ENCODE peak calls at places on chromosomes 16 and 17, in nine cellular contexts. One of them, this sample, is unnamed.

GRCh38 chr17:69423450-69423849 is 9.0 kb downstream of the MAP2K6 start:
- DNase-seq in heart left ventricle: no peak
- DNase-seq in astrocyte: no peak
- DNase-seq in neural crest cell: no peak
- DNase-seq in mucosa of descending colon: no peak
- DNase-seq in cardiac muscle cell: no peak
- DNase-seq in AG10803: no peak
- DNase-seq in A549: no peak
- DNase-seq in MM.1S: no peak
- DNase-seq in this sample: no peak

GRCh38 chr17:50469005-50469605 is 425 bp upstream of the CHAD start:
- DNase-seq in A549: no peak
- DNase-seq in AG10803: no peak
- DNase-seq in cardiac muscle cell: no peak
- DNase-seq in neural crest cell: no peak
- DNase-seq in heart left ventricle: no peak
- DNase-seq in astrocyte: no peak
- DNase-seq in MM.1S: no peak
- DNase-seq in mucosa of descending colon: peak; percentile 57
- DNase-seq in this sample: no peak

GRCh38 chr17:59964455-59965328 is at the start of gene RNFT1:
- DNase-seq in astrocyte: peak; percentile 60
- DNase-seq in A549: peak; percentile 84
- DNase-seq in heart left ventricle: peak; percentile 95
- DNase-seq in AG10803: peak; percentile 75
- DNase-seq in neural crest cell: peak; percentile 83
- DNase-seq in cardiac muscle cell: peak; percentile 95
- DNase-seq in mucosa of descending colon: peak; percentile 92
- DNase-seq in MM.1S: peak; percentile 88
- DNase-seq in this sample: peak; percentile 93

GRCh38 chr16:68737046-68737729 is at the start of gene CDH1:
- DNase-seq in cardiac muscle cell: peak; percentile 44
- DNase-seq in astrocyte: no peak
- DNase-seq in neural crest cell: no peak
- DNase-seq in heart left ventricle: no peak
- DNase-seq in mucosa of descending colon: peak; percentile 96
- DNase-seq in AG10803: no peak
- DNase-seq in A549: no peak
- DNase-seq in MM.1S: no peak
- DNase-seq in this sample: peak; percentile 65

GRCh38 chr16:11481987-11482386 is 104.7 kb downstream of the LITAF start:
- DNase-seq in heart left ventricle: no peak
- DNase-seq in AG10803: peak; percentile 25
- DNase-seq in astrocyte: no peak
- DNase-seq in neural crest cell: no peak
- DNase-seq in cardiac muscle cell: no peak
- DNase-seq in mucosa of descending colon: no peak
- DNase-seq in A549: no peak
- DNase-seq in MM.1S: no peak
- DNase-seq in this sample: no peak

GRCh38 chr17:61442878-61443474 is 9.2 kb upstream of the TBX4 start:
- DNase-seq in AG10803: no peak
- DNase-seq in astrocyte: no peak
- DNase-seq in mucosa of descending colon: no peak
- DNase-seq in MM.1S: no peak
- DNase-seq in cardiac muscle cell: no peak
- DNase-seq in heart left ventricle: no peak
- DNase-seq in A549: no peak
- DNase-seq in neural crest cell: no peak
- DNase-seq in this sample: no peak

GRCh38 chr16:61263400-61263799 is 772.8 kb downstream of the CDH8 start:
- DNase-seq in cardiac muscle cell: no peak
- DNase-seq in MM.1S: no peak
- DNase-seq in AG10803: no peak
- DNase-seq in astrocyte: no peak
- DNase-seq in heart left ventricle: no peak
- DNase-seq in mucosa of descending colon: no peak
- DNase-seq in A549: no peak
- DNase-seq in neural crest cell: no peak
- DNase-seq in this sample: no peak

GRCh38 chr16:695355-696089 is 5.3 kb upstream of the WDR24 start:
- DNase-seq in mucosa of descending colon: peak; percentile 93
- DNase-seq in MM.1S: no peak
- DNase-seq in heart left ventricle: no peak
- DNase-seq in cardiac muscle cell: peak; percentile 28
- DNase-seq in astrocyte: no peak
- DNase-seq in neural crest cell: no peak
- DNase-seq in AG10803: no peak
- DNase-seq in A549: peak; percentile 78
- DNase-seq in this sample: peak; percentile 88

GRCh38 chr16:1823821-1824220 is 2.8 kb downstream of the HAGH start:
- DNase-seq in mucosa of descending colon: no peak
- DNase-seq in AG10803: peak; percentile 20
- DNase-seq in A549: peak; percentile 70
- DNase-seq in cardiac muscle cell: peak; percentile 58
- DNase-seq in heart left ventricle: no peak
- DNase-seq in astrocyte: peak; percentile 34
- DNase-seq in MM.1S: peak; percentile 65
- DNase-seq in neural crest cell: no peak
- DNase-seq in this sample: peak; percentile 54

GRCh38 chr17:60066576-60066975 is 12.1 kb downstream of the HEATR6 start:
- DNase-seq in neural crest cell: no peak
- DNase-seq in A549: no peak
- DNase-seq in cardiac muscle cell: no peak
- DNase-seq in AG10803: no peak
- DNase-seq in mucosa of descending colon: no peak
- DNase-seq in MM.1S: no peak
- DNase-seq in astrocyte: no peak
- DNase-seq in heart left ventricle: no peak
- DNase-seq in this sample: no peak

GRCh38 chr16:11367483-11367906 is 22.2 kb downstream of the RMI2 start:
- DNase-seq in heart left ventricle: no peak
- DNase-seq in MM.1S: no peak
- DNase-seq in A549: no peak
- DNase-seq in astrocyte: no peak
- DNase-seq in AG10803: no peak
- DNase-seq in cardiac muscle cell: no peak
- DNase-seq in neural crest cell: no peak
- DNase-seq in mucosa of descending colon: no peak
- DNase-seq in this sample: no peak

GRCh38 chr17:3800362-3801042 is 486 bp downstream of the ITGAE start:
- DNase-seq in cardiac muscle cell: no peak
- DNase-seq in A549: no peak
- DNase-seq in neural crest cell: no peak
- DNase-seq in AG10803: no peak
- DNase-seq in heart left ventricle: no peak
- DNase-seq in mucosa of descending colon: no peak
- DNase-seq in astrocyte: no peak
- DNase-seq in MM.1S: no peak
- DNase-seq in this sample: no peak

GRCh38 chr16:34803683-34804416 is 1344.4 kb downstream of the TP53TG3F start:
- DNase-seq in cardiac muscle cell: no peak
- DNase-seq in MM.1S: no peak
- DNase-seq in heart left ventricle: peak; percentile 18
- DNase-seq in AG10803: no peak
- DNase-seq in A549: no peak
- DNase-seq in neural crest cell: no peak
- DNase-seq in mucosa of descending colon: no peak
- DNase-seq in astrocyte: no peak
- DNase-seq in this sample: no peak

GRCh38 chr16:81684242-81684837 is 94.8 kb upstream of the PLCG2 start:
- DNase-seq in mucosa of descending colon: peak; percentile 37
- DNase-seq in MM.1S: no peak
- DNase-seq in cardiac muscle cell: no peak
- DNase-seq in neural crest cell: no peak
- DNase-seq in astrocyte: no peak
- DNase-seq in AG10803: no peak
- DNase-seq in heart left ventricle: no peak
- DNase-seq in A549: no peak
- DNase-seq in this sample: no peak

GRCh38 chr16:89052824-89053724 is 40.6 kb upstream of the ACSF3 start:
- DNase-seq in A549: peak; percentile 76
- DNase-seq in heart left ventricle: no peak
- DNase-seq in MM.1S: no peak
- DNase-seq in mucosa of descending colon: peak; percentile 90
- DNase-seq in AG10803: peak; percentile 10
- DNase-seq in astrocyte: peak; percentile 47
- DNase-seq in cardiac muscle cell: no peak
- DNase-seq in neural crest cell: no peak
- DNase-seq in this sample: no peak

DNA sequence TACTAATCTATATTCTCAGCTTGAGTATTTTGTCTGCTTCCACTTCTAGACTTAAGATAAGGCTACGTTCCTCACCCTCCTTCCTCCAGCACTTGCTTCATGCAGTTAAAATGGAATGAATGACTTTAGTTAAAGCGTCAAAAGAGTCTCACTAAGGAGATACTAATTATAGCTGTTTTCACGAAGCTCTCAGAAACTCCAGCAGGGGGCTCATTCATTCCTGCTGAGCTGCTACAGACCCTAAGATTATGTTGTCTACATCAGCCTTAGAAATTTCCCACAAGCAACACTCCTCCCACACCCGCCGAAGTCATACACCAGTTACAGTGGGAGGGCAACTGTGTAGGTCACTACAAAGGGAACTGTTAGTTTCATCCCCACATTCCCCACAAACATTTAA is 57.0 kb upstream of the KIFC3 start:
- DNase-seq in astrocyte: peak; percentile 52
- DNase-seq in heart left ventricle: no peak
- DNase-seq in A549: peak; percentile 82
- DNase-seq in mucosa of descending colon: no peak
- DNase-seq in AG10803: peak; percentile 10
- DNase-seq in cardiac muscle cell: peak; percentile 77
- DNase-seq in MM.1S: no peak
- DNase-seq in neural crest cell: no peak
- DNase-seq in this sample: no peak
- TF ChIP-seq CTCF in astrocyte: peak; percentile 46
- TF ChIP-seq CTCF in heart left ventricle: no peak
- TF ChIP-seq CTCF in A549: peak; percentile 55
- TF ChIP-seq CTCF in mucosa of descending colon: no peak
- TF ChIP-seq CTCF in AG10803: peak; percentile 38
- TF ChIP-seq CTCF in cardiac muscle cell: peak; percentile 54
- TF ChIP-seq CTCF in MM.1S: peak; percentile 14
- TF ChIP-seq CTCF in neural crest cell: peak; percentile 55
- TF ChIP-seq CTCF in this sample: no peak

GRCh38 chr17:40873801-40874200 is 6.8 kb upstream of the KRT12 start:
- DNase-seq in mucosa of descending colon: no peak
- DNase-seq in astrocyte: peak; percentile 39
- DNase-seq in cardiac muscle cell: no peak
- DNase-seq in MM.1S: no peak
- DNase-seq in neural crest cell: no peak
- DNase-seq in heart left ventricle: no peak
- DNase-seq in A549: no peak
- DNase-seq in AG10803: peak; percentile 28
- DNase-seq in this sample: no peak

GRCh38 chr17:40872416-40872815 is 5.4 kb upstream of the KRT12 start:
- DNase-seq in neural crest cell: no peak
- DNase-seq in mucosa of descending colon: no peak
- DNase-seq in A549: no peak
- DNase-seq in cardiac muscle cell: no peak
- DNase-seq in MM.1S: no peak
- DNase-seq in heart left ventricle: no peak
- DNase-seq in AG10803: no peak
- DNase-seq in astrocyte: peak; percentile 4
- DNase-seq in this sample: no peak

GRCh38 chr17:40871316-40871715 is 4.3 kb upstream of the KRT12 start:
- DNase-seq in AG10803: no peak
- DNase-seq in MM.1S: no peak
- DNase-seq in A549: no peak
- DNase-seq in heart left ventricle: no peak
- DNase-seq in mucosa of descending colon: no peak
- DNase-seq in astrocyte: no peak
- DNase-seq in cardiac muscle cell: no peak
- DNase-seq in neural crest cell: no peak
- DNase-seq in this sample: no peak

GRCh38 chr17:40870136-40870535 is 3.1 kb upstream of the KRT12 start:
- DNase-seq in AG10803: no peak
- DNase-seq in mucosa of descending colon: no peak
- DNase-seq in MM.1S: no peak
- DNase-seq in heart left ventricle: no peak
- DNase-seq in A549: no peak
- DNase-seq in astrocyte: no peak
- DNase-seq in cardiac muscle cell: peak; percentile 7
- DNase-seq in neural crest cell: no peak
- DNase-seq in this sample: no peak

DNA sequence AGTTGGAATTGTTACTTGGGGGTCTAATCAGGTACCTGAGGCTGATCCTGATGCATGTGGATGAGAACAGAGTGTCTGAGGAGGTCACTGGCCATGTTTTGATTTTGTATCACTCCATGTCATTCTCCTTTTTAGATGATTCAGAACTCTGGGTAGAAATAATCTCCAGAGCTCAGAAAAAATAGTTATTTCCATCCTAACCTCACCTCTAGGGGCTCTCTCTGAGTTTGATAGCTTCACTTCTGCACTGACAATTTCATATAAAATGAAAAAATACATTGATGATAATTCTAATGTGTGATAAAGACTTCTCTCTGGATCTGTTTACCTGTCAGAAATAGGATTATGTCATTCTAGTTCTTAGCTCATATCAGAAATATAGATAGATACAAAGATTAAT is 6.2 kb upstream of the KRT12 start:
- DNase-seq in neural crest cell: no peak
- DNase-seq in cardiac muscle cell: no peak
- DNase-seq in AG10803: no peak
- DNase-seq in astrocyte: no peak
- DNase-seq in A549: no peak
- DNase-seq in MM.1S: no peak
- DNase-seq in mucosa of descending colon: no peak
- DNase-seq in heart left ventricle: no peak
- DNase-seq in this sample: no peak
- TF ChIP-seq CTCF in neural crest cell: no peak
- TF ChIP-seq CTCF in cardiac muscle cell: no peak
- TF ChIP-seq CTCF in AG10803: no peak
- TF ChIP-seq CTCF in astrocyte: no peak
- TF ChIP-seq CTCF in A549: no peak
- TF ChIP-seq CTCF in MM.1S: no peak
- TF ChIP-seq CTCF in mucosa of descending colon: no peak
- TF ChIP-seq CTCF in heart left ventricle: no peak
- TF ChIP-seq CTCF in this sample: no peak

GRCh38 chr17:47847341-47848197 is 3.4 kb downstream of the SP6 start:
- DNase-seq in A549: no peak
- DNase-seq in neural crest cell: no peak
- DNase-seq in AG10803: no peak
- DNase-seq in mucosa of descending colon: no peak
- DNase-seq in MM.1S: peak; percentile 37
- DNase-seq in astrocyte: no peak
- DNase-seq in heart left ventricle: no peak
- DNase-seq in cardiac muscle cell: peak; percentile 47
- DNase-seq in this sample: no peak
- TF ChIP-seq CTCF in A549: no peak
- TF ChIP-seq CTCF in neural crest cell: peak; percentile 39
- TF ChIP-seq CTCF in AG10803: peak; percentile 34
- TF ChIP-seq CTCF in mucosa of descending colon: peak; percentile 15
- TF ChIP-seq CTCF in MM.1S: peak; percentile 40
- TF ChIP-seq CTCF in astrocyte: no peak
- TF ChIP-seq CTCF in heart left ventricle: no peak
- TF ChIP-seq CTCF in cardiac muscle cell: peak; percentile 9
- TF ChIP-seq CTCF in this sample: peak; percentile 20

DNA sequence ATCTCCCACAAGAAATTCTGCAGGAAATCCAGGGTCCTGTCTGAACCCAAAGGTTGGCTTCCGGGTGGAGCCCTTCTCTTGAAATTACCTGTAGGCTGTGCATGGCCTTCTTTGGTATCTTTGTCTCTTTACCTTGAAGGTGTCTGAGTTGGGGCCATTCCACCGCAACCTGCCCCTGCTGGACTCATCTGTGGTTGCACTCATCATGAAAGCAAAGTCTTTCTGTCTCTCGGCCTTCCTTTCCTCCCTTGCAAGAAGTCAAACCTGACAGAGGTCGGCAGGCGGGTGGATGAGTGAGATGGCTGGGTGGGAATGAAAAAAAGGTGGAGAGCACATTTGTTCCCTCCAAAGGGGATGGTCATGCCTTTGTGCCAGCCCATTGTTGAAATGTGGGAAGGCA is 25.1 kb downstream of the SALL1 start:
- DNase-seq in A549: no peak
- DNase-seq in neural crest cell: no peak
- DNase-seq in MM.1S: no peak
- DNase-seq in astrocyte: no peak
- DNase-seq in mucosa of descending colon: no peak
- DNase-seq in heart left ventricle: no peak
- DNase-seq in AG10803: no peak
- DNase-seq in cardiac muscle cell: no peak
- DNase-seq in this sample: no peak
- TF ChIP-seq CTCF in A549: no peak
- TF ChIP-seq CTCF in neural crest cell: no peak
- TF ChIP-seq CTCF in MM.1S: no peak
- TF ChIP-seq CTCF in astrocyte: no peak
- TF ChIP-seq CTCF in mucosa of descending colon: no peak
- TF ChIP-seq CTCF in heart left ventricle: no peak
- TF ChIP-seq CTCF in AG10803: no peak
- TF ChIP-seq CTCF in cardiac muscle cell: no peak
- TF ChIP-seq CTCF in this sample: no peak